ENCODE peak calls at places on chromosomes 5 and 9, in six cellular contexts. Q is NCI-H1417, R is bronchial epithelial cell, Y is HS-5, V is upper lobe of left lung, X is endothelial cell. P is an unnamed sample.

GRCh38 chr5:93189707-93190120 is 391.3 kb downstream of the NR2F1-AS1 start:
- DNase-seq in Q (no peak), R (peak; percentile 100), Y (peak; percentile 90), V (no peak), X (no peak), P (no peak)

GRCh38 chr5:109256486-109256885 is 153.3 kb downstream of the PJA2 start:
- DNase-seq in Q (no peak), R (no peak), Y (no peak), V (no peak), X (no peak), P (no peak)

GRCh38 chr5:122864842-122865241 is 19.4 kb downstream of the SNX24 start:
- DNase-seq in Q (no peak), R (no peak), Y (no peak), V (no peak), X (no peak), P (no peak)

GRCh38 chr5:113692466-113693204 is 179.1 kb downstream of the YTHDC2 start:
- DNase-seq in Q (no peak), R (no peak), Y (no peak), V (no peak), X (peak; percentile 30), P (no peak)

GRCh38 chr9:87818308-87818707 is 64.4 kb upstream of the SPATA31E1 start:
- DNase-seq in Q (no peak), R (no peak), Y (no peak), V (no peak), X (no peak), P (no peak)

GRCh38 chr5:6311568-6312501 is 66.5 kb downstream of the MED10 start:
- DNase-seq in Q (no peak), R (no peak), Y (no peak), V (peak; percentile 41), X (no peak), P (no peak)

GRCh38 chr9:684950-685340 is 156.6 kb upstream of the DMRT1 start:
- DNase-seq in Q (no peak), R (peak; percentile 96), Y (peak; percentile 92), V (no peak), X (no peak), P (no peak)

GRCh38 chr9:128818839-128819715 is 777 bp downstream of the ENDOG start:
- DNase-seq in Q (peak; percentile 28), R (no peak), Y (no peak), V (peak; percentile 93), X (peak; percentile 42), P (peak; percentile 34)

GRCh38 chr5:149172709-149173505 is 31.6 kb downstream of the ABLIM3 start:
- DNase-seq in Q (no peak), R (no peak), Y (no peak), V (no peak), X (no peak), P (no peak)

GRCh38 chr9:132998861-132999635 is 20.6 kb downstream of the GFI1B start:
- DNase-seq in Q (no peak), R (no peak), Y (no peak), V (peak; percentile 58), X (no peak), P (no peak)

GRCh38 chr5:1668141-1668721 is 131.4 kb downstream of the MRPL36 start:
- DNase-seq in Q (peak; percentile 60), R (no peak), Y (no peak), V (peak; percentile 62), X (no peak), P (peak; percentile 52)

GRCh38 chr5:72817076-72817476 is 615 bp downstream of the TNPO1 start:
- DNase-seq in Q (peak; percentile 59), R (peak; percentile 49), Y (peak; percentile 20), V (peak; percentile 91), X (peak; percentile 56), P (no peak)

GRCh38 chr9:20321683-20322082 is 300.6 kb downstream of the MLLT3 start:
- DNase-seq in Q (no peak), R (peak; percentile 83), Y (no peak), V (no peak), X (no peak), P (no peak)

GRCh38 chr9:15155826-15156225 is 151.2 kb downstream of the TTC39B start:
- DNase-seq in Q (no peak), R (no peak), Y (no peak), V (no peak), X (no peak), P (no peak)

GRCh38 chr5:135185461-135186075 is 151.5 kb upstream of the PITX1 start:
- DNase-seq in Q (peak; percentile 3), R (no peak), Y (no peak), V (peak; percentile 15), X (no peak), P (peak; percentile 92)

GRCh38 chr5:32687167-32687831 is 23.8 kb upstream of the NPR3 start:
- DNase-seq in Q (no peak), R (no peak), Y (no peak), V (no peak), X (no peak), P (no peak)

GRCh38 chr5:2744485-2744884 is 7.0 kb downstream of the IRX2 start:
- DNase-seq in Q (no peak), R (no peak), Y (no peak), V (no peak), X (no peak), P (no peak)

GRCh38 chr5:109652096-109652495 is 37.6 kb upstream of the MAN2A1 start:
- DNase-seq in Q (no peak), R (no peak), Y (no peak), V (no peak), X (no peak), P (no peak)

P was measured in DMS79 treated with DMSO at 0.1 percent for 48 hours.